ENCODE peak calls at places on chromosomes 16 and 17, in eight cellular contexts. D, E, F, Q, U, A, H and J are unnamed samples.

GRCh38 chr17:32157225-32157624 is 14.9 kb downstream of the RHOT1 start:
- DNase-seq in H (no peak), F (no peak), D (peak; percentile 40), E (no peak), U (no peak), Q (no peak), A (no peak), J (peak; percentile 24)

GRCh38 chr16:67260426-67261063 is 11.8 kb downstream of the SLC9A5 start:
- DNase-seq in E (peak; percentile 63), A (no peak), H (no peak), Q (no peak), F (no peak), D (peak; percentile 81), U (no peak), J (no peak)

GRCh38 chr16:78140818-78141466 is 41.5 kb downstream of the WWOX start:
- DNase-seq in Q (no peak), U (no peak), E (no peak), F (no peak), D (no peak), H (no peak), A (no peak), J (no peak)

GRCh38 chr16:55697867-55698266 is 42.1 kb downstream of the SLC6A2 start:
- DNase-seq in D (no peak), U (no peak), H (no peak), E (no peak), F (no peak), Q (no peak), A (no peak), J (no peak)

GRCh38 chr17:74417178-74418045 is 14.5 kb upstream of the GPRC5C start:
- DNase-seq in H (no peak), Q (no peak), E (no peak), F (no peak), D (no peak), U (no peak), A (no peak), J (no peak)

GRCh38 chr16:1109648-1110047 is 13.6 kb upstream of the C1QTNF8 start:
- DNase-seq in E (no peak), U (no peak), F (no peak), H (no peak), Q (no peak), A (no peak), D (no peak), J (no peak)

GRCh38 chr16:54342001-54342776 is 55.6 kb upstream of the IRX3 start:
- DNase-seq in H (no peak), U (no peak), D (peak; percentile 21), F (no peak), E (peak; percentile 14), Q (no peak), A (no peak), J (no peak)

GRCh38 chr16:80743273-80743672 is 61.1 kb downstream of the CDYL2 start:
- DNase-seq in U (no peak), E (no peak), D (no peak), A (no peak), H (no peak), F (no peak), Q (no peak), J (no peak)

GRCh38 chr16:70454221-70455034 is at the start of gene FCSK:
- DNase-seq in A (peak; percentile 56), U (peak; percentile 79), E (peak; percentile 42), D (peak; percentile 72), H (peak; percentile 68), F (peak; percentile 10), Q (peak; percentile 66), J (no peak)